ENCODE peak calls at places on chromosomes 16 and 17, in six cellular contexts. H, E, L, X, T and A are unnamed samples.

GRCh38 chr17:76383645-76384221 is 676 bp upstream of the SPHK1 start:
- DNase-seq in H (peak), E (no peak), L (peak), X (peak), T (no peak), A (peak)

GRCh38 chr16:85425061-85425662 is 188.0 kb upstream of the GSE1 start:
- DNase-seq in H (no peak), E (no peak), L (peak), X (no peak), T (no peak), A (no peak)

GRCh38 chr16:85460983-85461813 is 151.9 kb upstream of the GSE1 start:
- DNase-seq in H (peak), E (no peak), L (no peak), X (no peak), T (no peak), A (peak)

GRCh38 chr17:41919165-41919817 is 540 bp upstream of the ACLY start:
- DNase-seq in H (no peak), E (peak), L (no peak), X (no peak), T (no peak), A (peak)

GRCh38 chr17:71412803-71413202 is 708.0 kb upstream of the SOX9 start:
- DNase-seq in H (peak), E (peak), L (no peak), X (no peak), T (no peak), A (peak)

GRCh38 chr16:10015397-10015796 is 166.8 kb downstream of the GRIN2A start:
- DNase-seq in H (no peak), E (no peak), L (no peak), X (no peak), T (no peak), A (no peak)

GRCh38 chr17:8706431-8706830 is 38.2 kb downstream of the CCDC42 start:
- DNase-seq in H (no peak), E (no peak), L (no peak), X (no peak), T (no peak), A (no peak)

GRCh38 chr16:89330177-89330856 is 112.8 kb downstream of the ZNF778 start:
- DNase-seq in H (no peak), E (no peak), L (no peak), X (no peak), T (peak), A (no peak)

GRCh38 chr16:77938913-77939312 is 83.4 kb upstream of the CLEC3A start:
- DNase-seq in H (no peak), E (no peak), L (no peak), X (no peak), T (no peak), A (no peak)

GRCh38 chr17:14337596-14338079 is 36.8 kb downstream of the HS3ST3B1 start:
- DNase-seq in H (no peak), E (no peak), L (no peak), X (peak), T (no peak), A (no peak)

GRCh38 chr16:69444873-69445517 is 20.6 kb downstream of the CYB5B start:
- DNase-seq in H (no peak), E (no peak), L (no peak), X (no peak), T (no peak), A (no peak)

GRCh38 chr16:53922805-53923645 is 219.1 kb downstream of the FTO start:
- DNase-seq in H (no peak), E (no peak), L (no peak), X (no peak), T (no peak), A (no peak)

GRCh38 chr17:1216209-1216937 is 36.6 kb upstream of the ABR start:
- DNase-seq in H (no peak), E (no peak), L (no peak), X (no peak), T (no peak), A (no peak)

GRCh38 chr17:39553326-39553945 is 54.3 kb downstream of the NEUROD2 start:
- DNase-seq in H (peak), E (peak), L (no peak), X (no peak), T (no peak), A (no peak)

GRCh38 chr16:23857256-23857891 is 21.6 kb downstream of the PRKCB start:
- DNase-seq in H (no peak), E (no peak), L (no peak), X (no peak), T (no peak), A (no peak)

GRCh38 chr17:79000396-79001189 is 9.0 kb downstream of the CANT1 start:
- DNase-seq in H (no peak), E (no peak), L (no peak), X (no peak), T (no peak), A (no peak)